ENCODE peak calls at places on chromosomes 2 and 18, in nine cellular contexts. One of them, this sample, is unnamed.

GRCh38 chr2:127577973-127578372 is 42.5 kb downstream of the MYO7B start:
- DNase-seq in stimulated activated CD8-positive, alpha-beta memory T cell treated with anti-CD3 and anti-CD28 coated beads, Interleukin-12 subunit alpha, Interleukin-12 subunit beta, amount 100 ng/mL, for 1 hour: no peak
- DNase-seq in WTC11: no peak
- DNase-seq in heart right ventricle: no peak
- DNase-seq in KBM-7: no peak
- DNase-seq in substantia nigra: no peak
- DNase-seq in amygdala: no peak
- DNase-seq in NT2/D1: no peak
- DNase-seq in iris pigment epithelial cell: no peak
- DNase-seq in this sample: peak; percentile 35

GRCh38 chr2:112644933-112645395 is 775 bp upstream of the SLC20A1 start:
- DNase-seq in WTC11: no peak
- DNase-seq in amygdala: no peak
- DNase-seq in iris pigment epithelial cell: peak; percentile 64
- DNase-seq in substantia nigra: no peak
- DNase-seq in stimulated activated CD8-positive, alpha-beta memory T cell treated with anti-CD3 and anti-CD28 coated beads, Interleukin-12 subunit alpha, Interleukin-12 subunit beta, amount 100 ng/mL, for 1 hour: no peak
- DNase-seq in KBM-7: no peak
- DNase-seq in NT2/D1: no peak
- DNase-seq in heart right ventricle: no peak
- DNase-seq in this sample: no peak

GRCh38 chr2:121451373-121451772 is 79.3 kb upstream of the RNU4ATAC start:
- DNase-seq in KBM-7: no peak
- DNase-seq in amygdala: no peak
- DNase-seq in heart right ventricle: no peak
- DNase-seq in stimulated activated CD8-positive, alpha-beta memory T cell treated with anti-CD3 and anti-CD28 coated beads, Interleukin-12 subunit alpha, Interleukin-12 subunit beta, amount 100 ng/mL, for 1 hour: no peak
- DNase-seq in iris pigment epithelial cell: no peak
- DNase-seq in WTC11: no peak
- DNase-seq in substantia nigra: no peak
- DNase-seq in NT2/D1: no peak
- DNase-seq in this sample: no peak

GRCh38 chr2:128788636-128789220 is 470.1 kb upstream of the HS6ST1 start:
- DNase-seq in amygdala: no peak
- DNase-seq in KBM-7: no peak
- DNase-seq in iris pigment epithelial cell: no peak
- DNase-seq in stimulated activated CD8-positive, alpha-beta memory T cell treated with anti-CD3 and anti-CD28 coated beads, Interleukin-12 subunit alpha, Interleukin-12 subunit beta, amount 100 ng/mL, for 1 hour: no peak
- DNase-seq in WTC11: no peak
- DNase-seq in heart right ventricle: no peak
- DNase-seq in NT2/D1: no peak
- DNase-seq in substantia nigra: no peak
- DNase-seq in this sample: no peak

GRCh38 chr2:31219131-31219969 is 2.0 kb upstream of the CAPN14 start:
- DNase-seq in NT2/D1: no peak
- DNase-seq in stimulated activated CD8-positive, alpha-beta memory T cell treated with anti-CD3 and anti-CD28 coated beads, Interleukin-12 subunit alpha, Interleukin-12 subunit beta, amount 100 ng/mL, for 1 hour: no peak
- DNase-seq in WTC11: no peak
- DNase-seq in iris pigment epithelial cell: no peak
- DNase-seq in substantia nigra: no peak
- DNase-seq in KBM-7: peak; percentile 40
- DNase-seq in amygdala: no peak
- DNase-seq in heart right ventricle: no peak
- DNase-seq in this sample: no peak

GRCh38 chr18:58572181-58572580 is 56.7 kb downstream of the ALPK2 start:
- DNase-seq in NT2/D1: no peak
- DNase-seq in amygdala: no peak
- DNase-seq in stimulated activated CD8-positive, alpha-beta memory T cell treated with anti-CD3 and anti-CD28 coated beads, Interleukin-12 subunit alpha, Interleukin-12 subunit beta, amount 100 ng/mL, for 1 hour: no peak
- DNase-seq in WTC11: no peak
- DNase-seq in substantia nigra: no peak
- DNase-seq in KBM-7: no peak
- DNase-seq in iris pigment epithelial cell: peak; percentile 98
- DNase-seq in heart right ventricle: no peak
- DNase-seq in this sample: no peak

GRCh38 chr18:58639751-58640427 is 11.0 kb upstream of the ALPK2 start:
- DNase-seq in substantia nigra: no peak
- DNase-seq in KBM-7: no peak
- DNase-seq in NT2/D1: peak; percentile 30
- DNase-seq in stimulated activated CD8-positive, alpha-beta memory T cell treated with anti-CD3 and anti-CD28 coated beads, Interleukin-12 subunit alpha, Interleukin-12 subunit beta, amount 100 ng/mL, for 1 hour: no peak
- DNase-seq in WTC11: no peak
- DNase-seq in heart right ventricle: no peak
- DNase-seq in iris pigment epithelial cell: peak; percentile 87
- DNase-seq in amygdala: no peak
- DNase-seq in this sample: no peak

GRCh38 chr2:96251721-96252292 is 14.0 kb downstream of the TMEM127 start:
- DNase-seq in WTC11: peak; percentile 29
- DNase-seq in stimulated activated CD8-positive, alpha-beta memory T cell treated with anti-CD3 and anti-CD28 coated beads, Interleukin-12 subunit alpha, Interleukin-12 subunit beta, amount 100 ng/mL, for 1 hour: no peak
- DNase-seq in KBM-7: no peak
- DNase-seq in substantia nigra: no peak
- DNase-seq in amygdala: no peak
- DNase-seq in iris pigment epithelial cell: peak; percentile 97
- DNase-seq in heart right ventricle: peak; percentile 65
- DNase-seq in NT2/D1: peak; percentile 28
- DNase-seq in this sample: peak; percentile 91

GRCh38 chr2:239706407-239706806 is 305.6 kb upstream of the HDAC4 start:
- DNase-seq in stimulated activated CD8-positive, alpha-beta memory T cell treated with anti-CD3 and anti-CD28 coated beads, Interleukin-12 subunit alpha, Interleukin-12 subunit beta, amount 100 ng/mL, for 1 hour: no peak
- DNase-seq in NT2/D1: no peak
- DNase-seq in WTC11: no peak
- DNase-seq in amygdala: no peak
- DNase-seq in heart right ventricle: no peak
- DNase-seq in iris pigment epithelial cell: no peak
- DNase-seq in KBM-7: no peak
- DNase-seq in substantia nigra: no peak
- DNase-seq in this sample: no peak

GRCh38 chr2:143823856-143824255 is 694.6 kb downstream of the ARHGAP15 start:
- DNase-seq in heart right ventricle: no peak
- DNase-seq in stimulated activated CD8-positive, alpha-beta memory T cell treated with anti-CD3 and anti-CD28 coated beads, Interleukin-12 subunit alpha, Interleukin-12 subunit beta, amount 100 ng/mL, for 1 hour: no peak
- DNase-seq in iris pigment epithelial cell: no peak
- DNase-seq in substantia nigra: no peak
- DNase-seq in amygdala: no peak
- DNase-seq in WTC11: no peak
- DNase-seq in NT2/D1: no peak
- DNase-seq in KBM-7: no peak
- DNase-seq in this sample: no peak

GRCh38 chr2:182618672-182619079 is 97.4 kb upstream of the DNAJC10 start:
- DNase-seq in iris pigment epithelial cell: peak; percentile 36
- DNase-seq in substantia nigra: no peak
- DNase-seq in KBM-7: no peak
- DNase-seq in NT2/D1: no peak
- DNase-seq in stimulated activated CD8-positive, alpha-beta memory T cell treated with anti-CD3 and anti-CD28 coated beads, Interleukin-12 subunit alpha, Interleukin-12 subunit beta, amount 100 ng/mL, for 1 hour: no peak
- DNase-seq in amygdala: no peak
- DNase-seq in WTC11: no peak
- DNase-seq in heart right ventricle: no peak
- DNase-seq in this sample: no peak

GRCh38 chr2:120254178-120254577 is 1.5 kb downstream of the RALB start:
- DNase-seq in iris pigment epithelial cell: no peak
- DNase-seq in stimulated activated CD8-positive, alpha-beta memory T cell treated with anti-CD3 and anti-CD28 coated beads, Interleukin-12 subunit alpha, Interleukin-12 subunit beta, amount 100 ng/mL, for 1 hour: no peak
- DNase-seq in substantia nigra: no peak
- DNase-seq in WTC11: no peak
- DNase-seq in heart right ventricle: no peak
- DNase-seq in KBM-7: no peak
- DNase-seq in NT2/D1: no peak
- DNase-seq in amygdala: no peak
- DNase-seq in this sample: no peak

GRCh38 chr2:43171789-43172188 is 54.6 kb downstream of the ZFP36L2 start:
- DNase-seq in iris pigment epithelial cell: peak; percentile 41
- DNase-seq in substantia nigra: no peak
- DNase-seq in KBM-7: peak; percentile 56
- DNase-seq in heart right ventricle: peak; percentile 53
- DNase-seq in stimulated activated CD8-positive, alpha-beta memory T cell treated with anti-CD3 and anti-CD28 coated beads, Interleukin-12 subunit alpha, Interleukin-12 subunit beta, amount 100 ng/mL, for 1 hour: no peak
- DNase-seq in NT2/D1: no peak
- DNase-seq in amygdala: no peak
- DNase-seq in WTC11: no peak
- DNase-seq in this sample: no peak

GRCh38 chr2:119174216-119174992 is 15.9 kb upstream of the C1QL2 start:
- DNase-seq in WTC11: peak; percentile 81
- DNase-seq in KBM-7: peak; percentile 53
- DNase-seq in stimulated activated CD8-positive, alpha-beta memory T cell treated with anti-CD3 and anti-CD28 coated beads, Interleukin-12 subunit alpha, Interleukin-12 subunit beta, amount 100 ng/mL, for 1 hour: peak; percentile 31
- DNase-seq in iris pigment epithelial cell: peak; percentile 33
- DNase-seq in NT2/D1: no peak
- DNase-seq in substantia nigra: peak; percentile 36
- DNase-seq in amygdala: no peak
- DNase-seq in heart right ventricle: peak; percentile 37
- DNase-seq in this sample: peak; percentile 45

GRCh38 chr2:26086155-26086634 is 52.3 kb downstream of the RAB10 start:
- DNase-seq in substantia nigra: no peak
- DNase-seq in amygdala: no peak
- DNase-seq in KBM-7: no peak
- DNase-seq in iris pigment epithelial cell: peak; percentile 94
- DNase-seq in WTC11: no peak
- DNase-seq in NT2/D1: no peak
- DNase-seq in heart right ventricle: no peak
- DNase-seq in stimulated activated CD8-positive, alpha-beta memory T cell treated with anti-CD3 and anti-CD28 coated beads, Interleukin-12 subunit alpha, Interleukin-12 subunit beta, amount 100 ng/mL, for 1 hour: no peak
- DNase-seq in this sample: no peak

GRCh38 chr2:239587836-239588235 is 187.0 kb upstream of the HDAC4 start:
- DNase-seq in stimulated activated CD8-positive, alpha-beta memory T cell treated with anti-CD3 and anti-CD28 coated beads, Interleukin-12 subunit alpha, Interleukin-12 subunit beta, amount 100 ng/mL, for 1 hour: no peak
- DNase-seq in substantia nigra: no peak
- DNase-seq in amygdala: no peak
- DNase-seq in iris pigment epithelial cell: no peak
- DNase-seq in NT2/D1: no peak
- DNase-seq in KBM-7: no peak
- DNase-seq in heart right ventricle: no peak
- DNase-seq in WTC11: no peak
- DNase-seq in this sample: no peak

GRCh38 chr2:225288986-225289385 is 110.5 kb upstream of the NYAP2 start:
- DNase-seq in substantia nigra: no peak
- DNase-seq in amygdala: no peak
- DNase-seq in NT2/D1: no peak
- DNase-seq in WTC11: no peak
- DNase-seq in heart right ventricle: no peak
- DNase-seq in stimulated activated CD8-positive, alpha-beta memory T cell treated with anti-CD3 and anti-CD28 coated beads, Interleukin-12 subunit alpha, Interleukin-12 subunit beta, amount 100 ng/mL, for 1 hour: no peak
- DNase-seq in KBM-7: no peak
- DNase-seq in iris pigment epithelial cell: peak; percentile 83
- DNase-seq in this sample: no peak

GRCh38 chr2:6294791-6295190 is 570.9 kb downstream of the CMPK2 start:
- DNase-seq in stimulated activated CD8-positive, alpha-beta memory T cell treated with anti-CD3 and anti-CD28 coated beads, Interleukin-12 subunit alpha, Interleukin-12 subunit beta, amount 100 ng/mL, for 1 hour: no peak
- DNase-seq in substantia nigra: no peak
- DNase-seq in NT2/D1: no peak
- DNase-seq in heart right ventricle: no peak
- DNase-seq in WTC11: no peak
- DNase-seq in amygdala: no peak
- DNase-seq in iris pigment epithelial cell: no peak
- DNase-seq in KBM-7: no peak
- DNase-seq in this sample: no peak

GRCh38 chr2:226447896-226448295 is 351.7 kb downstream of the IRS1 start:
- DNase-seq in stimulated activated CD8-positive, alpha-beta memory T cell treated with anti-CD3 and anti-CD28 coated beads, Interleukin-12 subunit alpha, Interleukin-12 subunit beta, amount 100 ng/mL, for 1 hour: no peak
- DNase-seq in heart right ventricle: no peak
- DNase-seq in iris pigment epithelial cell: peak; percentile 62
- DNase-seq in NT2/D1: no peak
- DNase-seq in WTC11: no peak
- DNase-seq in amygdala: no peak
- DNase-seq in KBM-7: no peak
- DNase-seq in substantia nigra: no peak
- DNase-seq in this sample: no peak

GRCh38 chr2:171297951-171298350 is 135.8 kb downstream of the METTL8 start:
- DNase-seq in WTC11: no peak
- DNase-seq in amygdala: no peak
- DNase-seq in NT2/D1: no peak
- DNase-seq in stimulated activated CD8-positive, alpha-beta memory T cell treated with anti-CD3 and anti-CD28 coated beads, Interleukin-12 subunit alpha, Interleukin-12 subunit beta, amount 100 ng/mL, for 1 hour: no peak
- DNase-seq in KBM-7: no peak
- DNase-seq in heart right ventricle: no peak
- DNase-seq in iris pigment epithelial cell: peak; percentile 17
- DNase-seq in substantia nigra: no peak
- DNase-seq in this sample: no peak

GRCh38 chr2:36433311-36434217 is 78.0 kb downstream of the CRIM1 start:
- DNase-seq in WTC11: no peak
- DNase-seq in KBM-7: no peak
- DNase-seq in heart right ventricle: peak; percentile 61
- DNase-seq in stimulated activated CD8-positive, alpha-beta memory T cell treated with anti-CD3 and anti-CD28 coated beads, Interleukin-12 subunit alpha, Interleukin-12 subunit beta, amount 100 ng/mL, for 1 hour: no peak
- DNase-seq in amygdala: no peak
- DNase-seq in NT2/D1: no peak
- DNase-seq in iris pigment epithelial cell: peak; percentile 85
- DNase-seq in substantia nigra: peak; percentile 20
- DNase-seq in this sample: no peak

GRCh38 chr2:181123798-181124217 is 143.4 kb downstream of the UBE2E3 start:
- DNase-seq in stimulated activated CD8-positive, alpha-beta memory T cell treated with anti-CD3 and anti-CD28 coated beads, Interleukin-12 subunit alpha, Interleukin-12 subunit beta, amount 100 ng/mL, for 1 hour: no peak
- DNase-seq in substantia nigra: no peak
- DNase-seq in NT2/D1: no peak
- DNase-seq in KBM-7: peak; percentile 78
- DNase-seq in heart right ventricle: no peak
- DNase-seq in WTC11: no peak
- DNase-seq in iris pigment epithelial cell: peak; percentile 71
- DNase-seq in amygdala: no peak
- DNase-seq in this sample: no peak

GRCh38 chr18:67408240-67408639 is 108.3 kb downstream of the DSEL start:
- DNase-seq in KBM-7: no peak
- DNase-seq in heart right ventricle: no peak
- DNase-seq in WTC11: no peak
- DNase-seq in NT2/D1: no peak
- DNase-seq in iris pigment epithelial cell: peak; percentile 57
- DNase-seq in amygdala: no peak
- DNase-seq in substantia nigra: no peak
- DNase-seq in stimulated activated CD8-positive, alpha-beta memory T cell treated with anti-CD3 and anti-CD28 coated beads, Interleukin-12 subunit alpha, Interleukin-12 subunit beta, amount 100 ng/mL, for 1 hour: no peak
- DNase-seq in this sample: no peak

GRCh38 chr2:187875836-187876235 is 321.6 kb upstream of the TFPI start:
- DNase-seq in substantia nigra: no peak
- DNase-seq in stimulated activated CD8-positive, alpha-beta memory T cell treated with anti-CD3 and anti-CD28 coated beads, Interleukin-12 subunit alpha, Interleukin-12 subunit beta, amount 100 ng/mL, for 1 hour: no peak
- DNase-seq in WTC11: no peak
- DNase-seq in NT2/D1: no peak
- DNase-seq in iris pigment epithelial cell: peak; percentile 6
- DNase-seq in amygdala: no peak
- DNase-seq in KBM-7: no peak
- DNase-seq in heart right ventricle: no peak
- DNase-seq in this sample: no peak

GRCh38 chr2:166179201-166179600 is 51.4 kb upstream of the SCN1A start:
- DNase-seq in WTC11: no peak
- DNase-seq in stimulated activated CD8-positive, alpha-beta memory T cell treated with anti-CD3 and anti-CD28 coated beads, Interleukin-12 subunit alpha, Interleukin-12 subunit beta, amount 100 ng/mL, for 1 hour: no peak
- DNase-seq in heart right ventricle: no peak
- DNase-seq in KBM-7: no peak
- DNase-seq in amygdala: no peak
- DNase-seq in substantia nigra: no peak
- DNase-seq in NT2/D1: no peak
- DNase-seq in iris pigment epithelial cell: peak; percentile 28
- DNase-seq in this sample: no peak

GRCh38 chr2:199160677-199161465 is 296.9 kb downstream of the SATB2 start:
- DNase-seq in heart right ventricle: no peak
- DNase-seq in NT2/D1: no peak
- DNase-seq in substantia nigra: no peak
- DNase-seq in amygdala: no peak
- DNase-seq in KBM-7: no peak
- DNase-seq in WTC11: no peak
- DNase-seq in stimulated activated CD8-positive, alpha-beta memory T cell treated with anti-CD3 and anti-CD28 coated beads, Interleukin-12 subunit alpha, Interleukin-12 subunit beta, amount 100 ng/mL, for 1 hour: no peak
- DNase-seq in iris pigment epithelial cell: peak; percentile 88
- DNase-seq in this sample: no peak

GRCh38 chr2:32136097-32136496 is 29.6 kb upstream of the SLC30A6 start:
- DNase-seq in amygdala: no peak
- DNase-seq in substantia nigra: no peak
- DNase-seq in iris pigment epithelial cell: peak; percentile 80
- DNase-seq in WTC11: no peak
- DNase-seq in stimulated activated CD8-positive, alpha-beta memory T cell treated with anti-CD3 and anti-CD28 coated beads, Interleukin-12 subunit alpha, Interleukin-12 subunit beta, amount 100 ng/mL, for 1 hour: no peak
- DNase-seq in KBM-7: no peak
- DNase-seq in NT2/D1: no peak
- DNase-seq in heart right ventricle: no peak
- DNase-seq in this sample: no peak

GRCh38 chr2:197442865-197443264 is 8.0 kb upstream of the SF3B1 start:
- DNase-seq in WTC11: no peak
- DNase-seq in NT2/D1: no peak
- DNase-seq in iris pigment epithelial cell: no peak
- DNase-seq in amygdala: no peak
- DNase-seq in heart right ventricle: no peak
- DNase-seq in KBM-7: peak; percentile 20
- DNase-seq in stimulated activated CD8-positive, alpha-beta memory T cell treated with anti-CD3 and anti-CD28 coated beads, Interleukin-12 subunit alpha, Interleukin-12 subunit beta, amount 100 ng/mL, for 1 hour: no peak
- DNase-seq in substantia nigra: no peak
- DNase-seq in this sample: no peak

GRCh38 chr2:231348703-231349373 is 46.7 kb upstream of the B3GNT7 start:
- DNase-seq in NT2/D1: no peak
- DNase-seq in substantia nigra: no peak
- DNase-seq in heart right ventricle: no peak
- DNase-seq in WTC11: no peak
- DNase-seq in amygdala: no peak
- DNase-seq in iris pigment epithelial cell: no peak
- DNase-seq in stimulated activated CD8-positive, alpha-beta memory T cell treated with anti-CD3 and anti-CD28 coated beads, Interleukin-12 subunit alpha, Interleukin-12 subunit beta, amount 100 ng/mL, for 1 hour: no peak
- DNase-seq in KBM-7: peak; percentile 40
- DNase-seq in this sample: no peak

GRCh38 chr2:1800306-1800705 is 56.0 kb upstream of the PXDN start:
- DNase-seq in amygdala: no peak
- DNase-seq in stimulated activated CD8-positive, alpha-beta memory T cell treated with anti-CD3 and anti-CD28 coated beads, Interleukin-12 subunit alpha, Interleukin-12 subunit beta, amount 100 ng/mL, for 1 hour: no peak
- DNase-seq in heart right ventricle: no peak
- DNase-seq in iris pigment epithelial cell: no peak
- DNase-seq in KBM-7: no peak
- DNase-seq in substantia nigra: no peak
- DNase-seq in WTC11: no peak
- DNase-seq in NT2/D1: no peak
- DNase-seq in this sample: no peak

GRCh38 chr2:65420712-65421431 is 11.5 kb downstream of the SPRED2 start:
- DNase-seq in substantia nigra: no peak
- DNase-seq in WTC11: no peak
- DNase-seq in amygdala: no peak
- DNase-seq in iris pigment epithelial cell: peak; percentile 78
- DNase-seq in KBM-7: peak; percentile 85
- DNase-seq in stimulated activated CD8-positive, alpha-beta memory T cell treated with anti-CD3 and anti-CD28 coated beads, Interleukin-12 subunit alpha, Interleukin-12 subunit beta, amount 100 ng/mL, for 1 hour: no peak
- DNase-seq in heart right ventricle: no peak
- DNase-seq in NT2/D1: no peak
- DNase-seq in this sample: no peak

This sample was measured in psoas muscle.